ENCODE peak calls at places on chromosome 10, in four cellular contexts. One of them, this sample, is unnamed.

GRCh38 chr10:66783296-66783695 is 142.5 kb upstream of the LRRTM3 start:
- DNase-seq in H9: no peak
- DNase-seq in mesendoderm: no peak
- DNase-seq in IMR-90: peak
- DNase-seq in this sample: no peak

GRCh38 chr10:59361659-59362183 is 628 bp downstream of the FAM13C start:
- DNase-seq in mesendoderm: peak
- DNase-seq in H9: no peak
- DNase-seq in IMR-90: peak
- DNase-seq in this sample: no peak

GRCh38 chr10:106652279-106652678 is 512.2 kb downstream of the SORCS1 start:
- DNase-seq in IMR-90: no peak
- DNase-seq in mesendoderm: no peak
- DNase-seq in H9: no peak
- DNase-seq in this sample: no peak

GRCh38 chr10:61633665-61634064 is 29.1 kb upstream of the CABCOCO1 start:
- DNase-seq in IMR-90: peak
- DNase-seq in H9: no peak
- DNase-seq in mesendoderm: no peak
- DNase-seq in this sample: no peak

GRCh38 chr10:96651998-96652431 is 65.2 kb upstream of the TM9SF3 start:
- DNase-seq in IMR-90: no peak
- DNase-seq in H9: no peak
- DNase-seq in mesendoderm: no peak
- DNase-seq in this sample: no peak

GRCh38 chr10:75058142-75058541 is 53.3 kb upstream of the SAMD8 start:
- DNase-seq in mesendoderm: no peak
- DNase-seq in H9: no peak
- DNase-seq in IMR-90: no peak
- DNase-seq in this sample: no peak

GRCh38 chr10:15879058-15879457 is 18.8 kb upstream of the MINDY3 start:
- DNase-seq in H9: no peak
- DNase-seq in IMR-90: peak
- DNase-seq in mesendoderm: peak
- DNase-seq in this sample: no peak

GRCh38 chr10:116742367-116743265 is at the start of gene HSPA12A:
- DNase-seq in mesendoderm: peak
- DNase-seq in IMR-90: peak
- DNase-seq in H9: peak
- DNase-seq in this sample: peak

GRCh38 chr10:35335718-35336083 is 608 bp upstream of the CCNY start:
- DNase-seq in mesendoderm: peak
- DNase-seq in IMR-90: no peak
- DNase-seq in H9: peak
- DNase-seq in this sample: no peak

GRCh38 chr10:2619472-2619871 is 447.9 kb upstream of the PFKP start:
- DNase-seq in IMR-90: no peak
- DNase-seq in H9: no peak
- DNase-seq in mesendoderm: peak
- DNase-seq in this sample: no peak

GRCh38 chr10:2081501-2081900 is 344.2 kb upstream of the ADARB2 start:
- DNase-seq in IMR-90: no peak
- DNase-seq in H9: peak
- DNase-seq in mesendoderm: peak
- DNase-seq in this sample: peak

GRCh38 chr10:127157506-127158205 is 38.7 kb downstream of the INSYN2A start:
- DNase-seq in IMR-90: peak
- DNase-seq in mesendoderm: no peak
- DNase-seq in H9: no peak
- DNase-seq in this sample: no peak

GRCh38 chr10:132722980-132723970 is 62.7 kb downstream of the NKX6-2 start:
- DNase-seq in H9: no peak
- DNase-seq in IMR-90: no peak
- DNase-seq in mesendoderm: no peak
- DNase-seq in this sample: no peak

GRCh38 chr10:118698421-118698820 is 56.3 kb downstream of the CACUL1 start:
- DNase-seq in mesendoderm: peak
- DNase-seq in IMR-90: peak
- DNase-seq in H9: no peak
- DNase-seq in this sample: no peak

GRCh38 chr10:123257904-123258303 is 103.7 kb downstream of the BUB3 start:
- DNase-seq in IMR-90: no peak
- DNase-seq in mesendoderm: no peak
- DNase-seq in H9: no peak
- DNase-seq in this sample: no peak

GRCh38 chr10:27242473-27242950 is 1.9 kb upstream of the ACBD5 start:
- DNase-seq in H9: no peak
- DNase-seq in mesendoderm: no peak
- DNase-seq in IMR-90: no peak
- DNase-seq in this sample: no peak

GRCh38 chr10:125878957-125879835 is 1.9 kb downstream of the DHX32 start:
- DNase-seq in mesendoderm: peak
- DNase-seq in IMR-90: peak
- DNase-seq in H9: no peak
- DNase-seq in this sample: no peak

GRCh38 chr10:98030991-98031431 is 590 bp upstream of the CRTAC1 start:
- DNase-seq in IMR-90: no peak
- DNase-seq in mesendoderm: peak
- DNase-seq in H9: peak
- DNase-seq in this sample: no peak

GRCh38 chr10:132735341-132735775 is 50.6 kb downstream of the NKX6-2 start:
- DNase-seq in mesendoderm: no peak
- DNase-seq in H9: no peak
- DNase-seq in IMR-90: no peak
- DNase-seq in this sample: no peak

GRCh38 chr10:124719213-124719851 is 24.8 kb downstream of the FAM53B start:
- DNase-seq in H9: no peak
- DNase-seq in IMR-90: peak
- DNase-seq in mesendoderm: peak
- DNase-seq in this sample: no peak

GRCh38 chr10:24723386-24723787 is 300 bp downstream of the ARHGAP21 start:
- DNase-seq in IMR-90: peak
- DNase-seq in H9: no peak
- DNase-seq in mesendoderm: no peak
- DNase-seq in this sample: no peak

GRCh38 chr10:45471531-45472310 is 97.7 kb downstream of the ALOX5 start:
- DNase-seq in mesendoderm: peak
- DNase-seq in IMR-90: no peak
- DNase-seq in H9: peak
- DNase-seq in this sample: peak

GRCh38 chr10:122139627-122140151 is 131.4 kb upstream of the BTBD16 start:
- DNase-seq in IMR-90: no peak
- DNase-seq in mesendoderm: peak
- DNase-seq in H9: no peak
- DNase-seq in this sample: no peak

GRCh38 chr10:6034371-6034770 is 27.8 kb downstream of the IL2RA start:
- DNase-seq in mesendoderm: no peak
- DNase-seq in H9: no peak
- DNase-seq in IMR-90: no peak
- DNase-seq in this sample: no peak

GRCh38 chr10:6036861-6037321 is 25.3 kb downstream of the IL2RA start:
- DNase-seq in mesendoderm: no peak
- DNase-seq in IMR-90: no peak
- DNase-seq in H9: no peak
- DNase-seq in this sample: no peak

GRCh38 chr10:6037422-6037821 is 24.7 kb downstream of the IL2RA start:
- DNase-seq in mesendoderm: no peak
- DNase-seq in IMR-90: no peak
- DNase-seq in H9: no peak
- DNase-seq in this sample: no peak

GRCh38 chr10:6035101-6035834 is 26.9 kb downstream of the IL2RA start:
- DNase-seq in mesendoderm: no peak
- DNase-seq in IMR-90: no peak
- DNase-seq in H9: no peak
- DNase-seq in this sample: peak

DNA sequence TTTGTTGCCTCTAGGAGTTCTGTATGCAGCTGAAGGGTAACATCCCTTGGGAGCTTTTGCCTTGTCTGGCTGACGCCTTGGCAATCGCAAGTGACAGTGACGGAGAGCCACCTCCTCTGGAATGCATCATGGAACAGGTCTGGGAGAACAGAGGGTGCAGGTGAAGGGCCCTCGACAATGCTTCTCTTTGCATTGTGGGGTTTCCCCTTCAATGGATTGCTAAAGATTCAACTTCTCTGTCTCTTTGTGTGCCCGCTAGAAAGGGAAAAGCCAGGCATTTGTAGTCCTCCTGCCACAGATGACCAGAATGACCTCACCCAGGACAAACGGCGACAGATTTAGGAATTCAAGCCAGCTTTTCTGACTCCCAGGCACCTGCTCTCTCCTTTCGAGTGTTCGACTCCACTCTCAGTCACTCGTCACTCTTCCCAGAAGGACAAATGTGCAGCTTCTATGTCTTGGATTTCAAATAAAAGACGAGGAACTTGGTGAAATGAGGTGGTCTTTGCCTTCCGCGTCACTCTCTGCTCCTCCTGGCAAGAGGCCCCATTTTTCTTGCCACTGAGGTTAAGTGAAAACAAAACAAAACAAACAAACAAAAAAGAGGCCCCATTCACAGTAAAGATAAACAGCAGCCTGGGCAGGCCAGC is 26.1 kb downstream of the IL2RA start:
- DNase-seq in IMR-90: no peak
- DNase-seq in mesendoderm: no peak
- DNase-seq in H9: no peak
- DNase-seq in this sample: no peak
- H3K56ac ChIP-seq in IMR-90: no peak
- H3K56ac ChIP-seq in mesendoderm: no peak
- H3K56ac ChIP-seq in H9: no peak
- H3K56ac ChIP-seq in this sample: no peak

GRCh38 chr10:76559889-76560215 is 1077.8 kb downstream of the KCNMA1 start:
- DNase-seq in H9: no peak
- DNase-seq in mesendoderm: no peak
- DNase-seq in IMR-90: peak
- DNase-seq in this sample: no peak
- H3K56ac ChIP-seq in H9: no peak
- H3K56ac ChIP-seq in mesendoderm: no peak
- H3K56ac ChIP-seq in IMR-90: peak
- H3K56ac ChIP-seq in this sample: no peak

GRCh38 chr10:102796407-102797176 is 40.6 kb downstream of the CYP17A1 start:
- DNase-seq in IMR-90: peak
- DNase-seq in mesendoderm: no peak
- DNase-seq in H9: no peak
- DNase-seq in this sample: no peak

GRCh38 chr10:102800601-102801335 is 36.4 kb downstream of the CYP17A1 start:
- DNase-seq in IMR-90: no peak
- DNase-seq in H9: no peak
- DNase-seq in mesendoderm: peak
- DNase-seq in this sample: no peak

GRCh38 chr10:102791754-102792153 is 45.5 kb downstream of the CYP17A1 start:
- DNase-seq in mesendoderm: no peak
- DNase-seq in IMR-90: no peak
- DNase-seq in H9: no peak
- DNase-seq in this sample: no peak

GRCh38 chr10:102799691-102800435 is 37.4 kb downstream of the CYP17A1 start:
- DNase-seq in H9: no peak
- DNase-seq in IMR-90: no peak
- DNase-seq in mesendoderm: no peak
- DNase-seq in this sample: no peak

GRCh38 chr10:102795453-102796406 is 41.5 kb downstream of the CYP17A1 start:
- DNase-seq in mesendoderm: no peak
- DNase-seq in H9: no peak
- DNase-seq in IMR-90: no peak
- DNase-seq in this sample: no peak
- H3K56ac ChIP-seq in mesendoderm: no peak
- H3K56ac ChIP-seq in H9: no peak
- H3K56ac ChIP-seq in IMR-90: no peak
- H3K56ac ChIP-seq in this sample: no peak

DNA sequence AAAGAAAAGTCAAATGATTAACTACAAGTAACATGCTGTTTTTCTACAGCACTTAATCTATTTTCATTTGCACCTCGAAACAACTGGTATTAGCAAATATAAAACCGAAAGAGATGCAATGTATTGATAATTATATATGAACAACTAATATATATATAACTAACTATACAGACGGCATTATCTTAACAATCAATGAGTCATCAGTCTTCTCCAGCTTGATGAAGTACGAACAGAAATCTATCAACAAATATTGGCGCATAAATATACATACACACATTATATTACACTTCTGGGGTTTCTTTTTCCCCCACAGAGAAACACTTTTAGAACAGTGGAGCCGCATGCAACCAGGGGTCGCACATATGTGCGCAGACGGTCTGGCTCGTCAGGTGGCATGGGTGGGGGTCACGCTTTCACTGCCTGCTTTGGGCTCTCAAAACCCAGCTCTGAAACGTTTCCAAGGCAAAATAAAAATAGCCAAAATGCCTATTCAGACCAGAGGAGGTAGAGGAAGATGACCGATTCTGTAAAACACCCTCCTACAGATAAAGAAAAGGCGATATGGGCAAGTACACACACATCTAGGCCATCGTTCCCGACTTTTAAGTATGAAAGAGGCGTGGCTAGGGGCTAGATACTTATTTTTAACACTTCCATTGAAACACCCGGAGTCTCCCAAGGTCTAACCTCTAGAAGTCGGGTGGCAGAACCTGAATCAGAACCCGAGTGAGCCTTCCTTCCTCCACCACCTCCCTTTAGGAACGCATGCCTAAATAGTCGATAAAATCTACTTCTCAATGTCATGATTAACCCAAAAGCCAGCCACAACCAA is 1.6 kb downstream of the ARHGAP12 start:
- DNase-seq in mesendoderm: no peak
- DNase-seq in IMR-90: no peak
- DNase-seq in H9: no peak
- DNase-seq in this sample: no peak
- H3K56ac ChIP-seq in mesendoderm: peak
- H3K56ac ChIP-seq in IMR-90: peak
- H3K56ac ChIP-seq in H9: no peak
- H3K56ac ChIP-seq in this sample: no peak

DNA sequence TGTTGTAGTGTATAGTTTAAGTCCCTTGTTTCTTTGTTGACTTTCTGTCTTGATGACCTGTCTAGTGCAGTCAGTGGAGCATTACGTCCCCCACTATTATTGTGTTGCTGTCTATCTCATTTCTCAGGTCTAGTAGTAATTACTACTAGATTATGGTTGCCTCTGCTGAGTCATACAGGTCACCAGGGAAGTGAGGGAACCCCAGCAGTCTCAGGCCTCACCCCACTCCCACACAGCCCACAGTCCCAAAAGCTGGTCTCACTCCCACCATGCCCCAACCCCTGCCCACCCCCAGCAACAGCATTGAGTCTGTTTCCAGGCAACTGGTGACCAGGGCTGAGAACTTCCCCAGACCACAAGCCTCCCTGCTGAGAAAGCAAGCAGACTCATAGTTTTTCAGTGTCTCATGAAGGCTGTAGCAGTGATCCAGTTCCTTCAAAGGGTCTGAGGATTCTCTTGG is 88.0 kb downstream of the PLXDC2 start:
- DNase-seq in IMR-90: peak
- DNase-seq in H9: no peak
- DNase-seq in mesendoderm: peak
- DNase-seq in this sample: no peak
- H3K56ac ChIP-seq in IMR-90: no peak
- H3K56ac ChIP-seq in H9: no peak
- H3K56ac ChIP-seq in mesendoderm: no peak
- H3K56ac ChIP-seq in this sample: no peak